ENCODE peak calls at places on chromosomes 3 and 15, in eight cellular contexts. One of them, this sample, is unnamed.

GRCh38 chr3:151452346-151452745 is 8.5 kb downstream of the IGSF10 start:
- DNase-seq in endothelial cell of umbilical vein: no peak
- DNase-seq in lower leg skin: no peak
- DNase-seq in PC-9: no peak
- DNase-seq in uterus: no peak
- DNase-seq in CD4-positive, alpha-beta T cell: no peak
- DNase-seq in progenitor cell of endocrine pancreas: no peak
- DNase-seq in GM13977: no peak
- DNase-seq in this sample: no peak

GRCh38 chr3:175065492-175065891 is 206.4 kb downstream of the NAALADL2 start:
- DNase-seq in lower leg skin: no peak
- DNase-seq in GM13977: no peak
- DNase-seq in CD4-positive, alpha-beta T cell: no peak
- DNase-seq in uterus: no peak
- DNase-seq in endothelial cell of umbilical vein: no peak
- DNase-seq in progenitor cell of endocrine pancreas: no peak
- DNase-seq in PC-9: no peak
- DNase-seq in this sample: no peak

GRCh38 chr3:126889276-126890201 is 93.4 kb upstream of the PLXNA1 start:
- DNase-seq in lower leg skin: no peak
- DNase-seq in endothelial cell of umbilical vein: no peak
- DNase-seq in uterus: no peak
- DNase-seq in CD4-positive, alpha-beta T cell: no peak
- DNase-seq in progenitor cell of endocrine pancreas: no peak
- DNase-seq in PC-9: no peak
- DNase-seq in GM13977: no peak
- DNase-seq in this sample: no peak

GRCh38 chr3:106707347-106707746 is 669.9 kb upstream of the CCDC54 start:
- DNase-seq in lower leg skin: no peak
- DNase-seq in GM13977: no peak
- DNase-seq in endothelial cell of umbilical vein: no peak
- DNase-seq in PC-9: peak
- DNase-seq in CD4-positive, alpha-beta T cell: no peak
- DNase-seq in uterus: no peak
- DNase-seq in progenitor cell of endocrine pancreas: no peak
- DNase-seq in this sample: no peak

GRCh38 chr3:42803800-42804112 is 534 bp downstream of the HIGD1A start:
- DNase-seq in endothelial cell of umbilical vein: no peak
- DNase-seq in progenitor cell of endocrine pancreas: peak
- DNase-seq in uterus: peak
- DNase-seq in lower leg skin: peak
- DNase-seq in CD4-positive, alpha-beta T cell: peak
- DNase-seq in GM13977: peak
- DNase-seq in PC-9: no peak
- DNase-seq in this sample: no peak

GRCh38 chr3:30643763-30644462 is 37.5 kb downstream of the TGFBR2 start:
- DNase-seq in lower leg skin: no peak
- DNase-seq in PC-9: no peak
- DNase-seq in endothelial cell of umbilical vein: no peak
- DNase-seq in progenitor cell of endocrine pancreas: no peak
- DNase-seq in uterus: no peak
- DNase-seq in CD4-positive, alpha-beta T cell: peak
- DNase-seq in GM13977: no peak
- DNase-seq in this sample: no peak

GRCh38 chr3:136938334-136938733 is 19.4 kb upstream of the IL20RB start:
- DNase-seq in uterus: no peak
- DNase-seq in lower leg skin: no peak
- DNase-seq in PC-9: no peak
- DNase-seq in progenitor cell of endocrine pancreas: no peak
- DNase-seq in endothelial cell of umbilical vein: no peak
- DNase-seq in CD4-positive, alpha-beta T cell: no peak
- DNase-seq in GM13977: no peak
- DNase-seq in this sample: no peak

GRCh38 chr3:11581237-11582122 is 62.2 kb downstream of the VGLL4 start:
- DNase-seq in GM13977: no peak
- DNase-seq in CD4-positive, alpha-beta T cell: no peak
- DNase-seq in PC-9: no peak
- DNase-seq in endothelial cell of umbilical vein: no peak
- DNase-seq in uterus: peak
- DNase-seq in lower leg skin: peak
- DNase-seq in progenitor cell of endocrine pancreas: no peak
- DNase-seq in this sample: no peak

GRCh38 chr15:88897456-88898194 is 2.3 kb upstream of the HAPLN3 start:
- DNase-seq in PC-9: peak
- DNase-seq in CD4-positive, alpha-beta T cell: peak
- DNase-seq in uterus: peak
- DNase-seq in progenitor cell of endocrine pancreas: peak
- DNase-seq in GM13977: no peak
- DNase-seq in endothelial cell of umbilical vein: peak
- DNase-seq in lower leg skin: peak
- DNase-seq in this sample: peak

GRCh38 chr3:112092439-112093179 is 6.4 kb downstream of the C3orf52 start:
- DNase-seq in CD4-positive, alpha-beta T cell: no peak
- DNase-seq in GM13977: no peak
- DNase-seq in uterus: no peak
- DNase-seq in PC-9: no peak
- DNase-seq in progenitor cell of endocrine pancreas: no peak
- DNase-seq in lower leg skin: no peak
- DNase-seq in endothelial cell of umbilical vein: no peak
- DNase-seq in this sample: no peak

GRCh38 chr3:63863150-63864007 is at the start of the genes ATXN7 and THOC7:
- DNase-seq in lower leg skin: peak
- DNase-seq in progenitor cell of endocrine pancreas: peak
- DNase-seq in CD4-positive, alpha-beta T cell: peak
- DNase-seq in GM13977: peak
- DNase-seq in endothelial cell of umbilical vein: peak
- DNase-seq in uterus: peak
- DNase-seq in PC-9: no peak
- DNase-seq in this sample: peak

GRCh38 chr15:29656636-29657475 is 165.4 kb downstream of the TJP1 start:
- DNase-seq in PC-9: no peak
- DNase-seq in GM13977: no peak
- DNase-seq in uterus: no peak
- DNase-seq in progenitor cell of endocrine pancreas: peak
- DNase-seq in lower leg skin: no peak
- DNase-seq in endothelial cell of umbilical vein: no peak
- DNase-seq in CD4-positive, alpha-beta T cell: no peak
- DNase-seq in this sample: peak

GRCh38 chr3:11534011-11534782 is 109.5 kb downstream of the VGLL4 start:
- DNase-seq in uterus: no peak
- DNase-seq in endothelial cell of umbilical vein: no peak
- DNase-seq in PC-9: no peak
- DNase-seq in lower leg skin: no peak
- DNase-seq in progenitor cell of endocrine pancreas: no peak
- DNase-seq in GM13977: no peak
- DNase-seq in CD4-positive, alpha-beta T cell: no peak
- DNase-seq in this sample: no peak

GRCh38 chr3:134352031-134352671 is 22.1 kb downstream of the AMOTL2 start:
- DNase-seq in endothelial cell of umbilical vein: no peak
- DNase-seq in CD4-positive, alpha-beta T cell: no peak
- DNase-seq in GM13977: no peak
- DNase-seq in PC-9: peak
- DNase-seq in lower leg skin: no peak
- DNase-seq in progenitor cell of endocrine pancreas: no peak
- DNase-seq in uterus: no peak
- DNase-seq in this sample: no peak

GRCh38 chr15:41116116-41116871 is at the start of gene INO80:
- DNase-seq in lower leg skin: peak
- DNase-seq in PC-9: peak
- DNase-seq in progenitor cell of endocrine pancreas: peak
- DNase-seq in GM13977: peak
- DNase-seq in uterus: peak
- DNase-seq in endothelial cell of umbilical vein: peak
- DNase-seq in CD4-positive, alpha-beta T cell: peak
- DNase-seq in this sample: peak

GRCh38 chr15:41116872-41117242 is 777 bp upstream of the INO80 start:
- DNase-seq in PC-9: no peak
- DNase-seq in progenitor cell of endocrine pancreas: no peak
- DNase-seq in endothelial cell of umbilical vein: no peak
- DNase-seq in CD4-positive, alpha-beta T cell: no peak
- DNase-seq in GM13977: no peak
- DNase-seq in lower leg skin: no peak
- DNase-seq in uterus: no peak
- DNase-seq in this sample: no peak

GRCh38 chr15:41115088-41115651 is 910 bp downstream of the INO80 start:
- DNase-seq in lower leg skin: no peak
- DNase-seq in progenitor cell of endocrine pancreas: no peak
- DNase-seq in PC-9: no peak
- DNase-seq in GM13977: peak
- DNase-seq in CD4-positive, alpha-beta T cell: no peak
- DNase-seq in endothelial cell of umbilical vein: peak
- DNase-seq in uterus: no peak
- DNase-seq in this sample: no peak

GRCh38 chr15:41115652-41116115 is 396 bp downstream of the INO80 start:
- DNase-seq in lower leg skin: peak
- DNase-seq in PC-9: peak
- DNase-seq in GM13977: no peak
- DNase-seq in CD4-positive, alpha-beta T cell: peak
- DNase-seq in uterus: peak
- DNase-seq in progenitor cell of endocrine pancreas: no peak
- DNase-seq in endothelial cell of umbilical vein: peak
- DNase-seq in this sample: no peak
- TF ChIP-seq CTCF in lower leg skin: no peak
- TF ChIP-seq CTCF in PC-9: no peak
- TF ChIP-seq CTCF in GM13977: no peak
- TF ChIP-seq CTCF in CD4-positive, alpha-beta T cell: no peak
- TF ChIP-seq CTCF in uterus: peak
- TF ChIP-seq CTCF in progenitor cell of endocrine pancreas: no peak
- TF ChIP-seq CTCF in endothelial cell of umbilical vein: no peak
- TF ChIP-seq CTCF in this sample: no peak

GRCh38 chr3:169558371-169558770 is 105.1 kb downstream of the MECOM start:
- DNase-seq in progenitor cell of endocrine pancreas: no peak
- DNase-seq in CD4-positive, alpha-beta T cell: no peak
- DNase-seq in uterus: no peak
- DNase-seq in GM13977: no peak
- DNase-seq in PC-9: peak
- DNase-seq in lower leg skin: no peak
- DNase-seq in endothelial cell of umbilical vein: peak
- DNase-seq in this sample: no peak

GRCh38 chr3:169563775-169564059 is 99.8 kb downstream of the MECOM start:
- DNase-seq in GM13977: no peak
- DNase-seq in progenitor cell of endocrine pancreas: no peak
- DNase-seq in lower leg skin: no peak
- DNase-seq in CD4-positive, alpha-beta T cell: no peak
- DNase-seq in PC-9: no peak
- DNase-seq in uterus: no peak
- DNase-seq in endothelial cell of umbilical vein: no peak
- DNase-seq in this sample: no peak

GRCh38 chr3:169564883-169565282 is 98.6 kb downstream of the MECOM start:
- DNase-seq in lower leg skin: no peak
- DNase-seq in progenitor cell of endocrine pancreas: no peak
- DNase-seq in GM13977: no peak
- DNase-seq in uterus: no peak
- DNase-seq in CD4-positive, alpha-beta T cell: no peak
- DNase-seq in endothelial cell of umbilical vein: no peak
- DNase-seq in PC-9: peak
- DNase-seq in this sample: no peak

DNA sequence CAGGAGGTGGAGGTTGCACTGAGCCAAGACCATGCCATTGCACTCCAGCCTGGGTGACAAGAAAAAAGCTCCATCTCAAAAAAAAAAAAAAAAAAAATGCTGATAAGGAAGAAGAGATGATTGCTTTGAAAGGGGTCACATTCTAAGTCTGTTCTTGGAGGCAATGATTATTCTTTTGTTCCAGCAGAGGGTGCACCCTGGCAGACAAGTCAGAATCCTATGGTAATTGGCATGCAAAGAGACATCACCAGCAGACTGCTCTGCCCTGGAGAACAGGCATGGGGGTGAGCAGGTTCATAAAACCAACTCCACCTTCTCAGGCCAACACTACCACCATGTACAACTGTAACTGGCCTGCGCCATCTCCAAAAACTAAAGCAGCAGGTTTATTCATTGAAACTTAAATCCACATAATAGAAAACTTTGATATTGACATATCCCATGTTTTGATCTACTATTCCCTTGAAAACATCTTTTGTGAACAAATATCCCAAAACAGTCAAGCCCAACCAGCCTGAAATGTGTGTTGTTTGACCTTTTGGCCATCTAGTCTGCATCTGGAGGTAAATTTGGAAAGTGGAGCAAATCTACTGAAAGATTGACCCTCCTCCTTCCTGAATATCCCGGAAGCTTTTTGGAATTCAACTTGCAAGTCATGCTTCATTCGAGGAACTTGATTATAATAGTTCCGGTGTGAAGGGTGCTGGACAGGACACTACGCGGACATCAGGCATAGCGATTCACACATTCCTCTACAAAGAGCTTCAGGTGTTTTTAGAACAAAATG is 100.3 kb downstream of the MECOM start:
- DNase-seq in GM13977: no peak
- DNase-seq in CD4-positive, alpha-beta T cell: no peak
- DNase-seq in progenitor cell of endocrine pancreas: no peak
- DNase-seq in lower leg skin: no peak
- DNase-seq in endothelial cell of umbilical vein: no peak
- DNase-seq in PC-9: peak
- DNase-seq in uterus: no peak
- DNase-seq in this sample: no peak
- TF ChIP-seq CTCF in GM13977: no peak
- TF ChIP-seq CTCF in CD4-positive, alpha-beta T cell: no peak
- TF ChIP-seq CTCF in progenitor cell of endocrine pancreas: no peak
- TF ChIP-seq CTCF in lower leg skin: no peak
- TF ChIP-seq CTCF in endothelial cell of umbilical vein: peak
- TF ChIP-seq CTCF in PC-9: no peak
- TF ChIP-seq CTCF in uterus: no peak
- TF ChIP-seq CTCF in this sample: no peak

GRCh38 chr3:28727321-28727720 is 378.7 kb upstream of the AZI2 start:
- DNase-seq in progenitor cell of endocrine pancreas: no peak
- DNase-seq in GM13977: no peak
- DNase-seq in PC-9: no peak
- DNase-seq in endothelial cell of umbilical vein: no peak
- DNase-seq in lower leg skin: no peak
- DNase-seq in CD4-positive, alpha-beta T cell: no peak
- DNase-seq in uterus: no peak
- DNase-seq in this sample: no peak

DNA sequence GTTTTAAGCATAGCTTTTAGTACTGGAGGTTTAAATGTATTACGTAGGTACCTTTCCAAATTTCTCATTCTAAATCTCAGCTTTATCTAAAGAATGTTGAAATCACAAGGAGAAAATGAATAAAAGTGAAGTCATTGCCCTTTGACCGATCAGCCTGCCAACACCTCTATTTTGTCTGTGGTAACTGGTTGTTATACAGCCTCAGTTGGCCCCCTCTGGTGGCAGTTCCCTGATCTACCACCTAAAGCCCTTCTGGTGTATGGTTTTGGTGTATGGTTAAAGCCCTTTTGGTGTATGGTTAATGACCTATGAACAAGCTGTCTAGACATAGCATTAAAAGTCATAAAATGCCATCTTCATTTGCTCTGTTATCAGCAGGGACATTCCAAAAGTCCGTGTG is 378.2 kb upstream of the AZI2 start:
- DNase-seq in endothelial cell of umbilical vein: peak
- DNase-seq in progenitor cell of endocrine pancreas: peak
- DNase-seq in uterus: no peak
- DNase-seq in lower leg skin: no peak
- DNase-seq in CD4-positive, alpha-beta T cell: no peak
- DNase-seq in PC-9: no peak
- DNase-seq in GM13977: peak
- DNase-seq in this sample: peak
- TF ChIP-seq CTCF in endothelial cell of umbilical vein: peak
- TF ChIP-seq CTCF in progenitor cell of endocrine pancreas: peak
- TF ChIP-seq CTCF in uterus: no peak
- TF ChIP-seq CTCF in lower leg skin: no peak
- TF ChIP-seq CTCF in CD4-positive, alpha-beta T cell: no peak
- TF ChIP-seq CTCF in PC-9: peak
- TF ChIP-seq CTCF in GM13977: peak
- TF ChIP-seq CTCF in this sample: peak

GRCh38 chr15:69213786-69214185 is 53.4 kb downstream of the GLCE start:
- DNase-seq in lower leg skin: no peak
- DNase-seq in CD4-positive, alpha-beta T cell: no peak
- DNase-seq in PC-9: no peak
- DNase-seq in uterus: no peak
- DNase-seq in progenitor cell of endocrine pancreas: no peak
- DNase-seq in endothelial cell of umbilical vein: no peak
- DNase-seq in GM13977: no peak
- DNase-seq in this sample: no peak
- TF ChIP-seq CTCF in lower leg skin: no peak
- TF ChIP-seq CTCF in CD4-positive, alpha-beta T cell: no peak
- TF ChIP-seq CTCF in PC-9: no peak
- TF ChIP-seq CTCF in uterus: no peak
- TF ChIP-seq CTCF in progenitor cell of endocrine pancreas: no peak
- TF ChIP-seq CTCF in endothelial cell of umbilical vein: no peak
- TF ChIP-seq CTCF in GM13977: no peak
- TF ChIP-seq CTCF in this sample: peak

This sample was measured in neural crest cell.